ENCODE peak calls at places on chromosomes 1 and 21, in four cellular contexts. L is WTC11, C is K562, S is GM12878. X is an unnamed sample.

GRCh38 chr1:100441651-100442050 is 89.3 kb downstream of the CDC14A start:
- DNase-seq in L (no peak), C (no peak), S (no peak), X (no peak)

GRCh38 chr1:227342075-227342829 is 24.0 kb upstream of the CDC42BPA start:
- DNase-seq in L (no peak), C (no peak), S (no peak), X (no peak)

GRCh38 chr1:153546796-153547559 is 1.4 kb upstream of the S100A4 start:
- DNase-seq in L (no peak), S (no peak), C (no peak), X (no peak)

GRCh38 chr1:66996018-66996682 is 57.8 kb downstream of the SLC35D1 start:
- DNase-seq in L (peak; percentile 63), S (peak; percentile 59), C (peak; percentile 43), X (peak; percentile 46)

GRCh38 chr1:37726746-37727145 is 34.4 kb downstream of the CDCA8 start:
- DNase-seq in S (no peak), C (no peak), L (no peak), X (no peak)

GRCh38 chr1:167056529-167057296 is 33.5 kb downstream of the GPA33 start:
- DNase-seq in C (no peak), S (no peak), L (no peak), X (no peak)

GRCh38 chr21:15076730-15077129 is 11.9 kb upstream of the NRIP1 start:
- DNase-seq in S (no peak), C (no peak), L (no peak), X (no peak)

GRCh38 chr1:211735208-211736170 is 60.1 kb upstream of the NEK2 start:
- DNase-seq in C (peak; percentile 66), L (no peak), S (no peak), X (peak; percentile 17)

GRCh38 chr1:143691400-143691891 is 280.3 kb downstream of the FAM72C start:
- DNase-seq in L (no peak), S (no peak), C (peak; percentile 22), X (peak; percentile 3)

GRCh38 chr21:17451364-17451869 is 61.4 kb upstream of the CXADR start:
- DNase-seq in C (no peak), S (no peak), L (no peak), X (peak; percentile 28)

GRCh38 chr1:200886590-200886989 is 8.1 kb upstream of the INAVA start:
- DNase-seq in L (no peak), S (no peak), C (no peak), X (no peak)

GRCh38 chr1:232322162-232322734 is 307.7 kb downstream of the SIPA1L2 start:
- DNase-seq in L (no peak), S (no peak), C (no peak), X (no peak)

GRCh38 chr1:41920658-41921057 is 1.9 kb upstream of the HIVEP3 start:
- DNase-seq in L (no peak), S (no peak), C (no peak), X (no peak)

GRCh38 chr1:156368157-156368658 is 803 bp upstream of the RHBG start:
- DNase-seq in L (no peak), C (no peak), S (no peak), X (peak; percentile 67)

GRCh38 chr1:205938682-205939081 is 4.6 kb downstream of the SLC26A9 start:
- DNase-seq in C (no peak), L (no peak), S (no peak), X (no peak)

GRCh38 chr1:27357281-27358037 is 9.3 kb downstream of the MAP3K6 start:
- DNase-seq in S (no peak), L (peak; percentile 87), C (peak; percentile 94), X (peak; percentile 43)

GRCh38 chr1:31694910-31695300 is 8.9 kb downstream of the COL16A1 start:
- DNase-seq in C (no peak), S (no peak), L (no peak), X (no peak)

GRCh38 chr1:72557446-72558049 is 275.2 kb upstream of the NEGR1 start:
- DNase-seq in S (no peak), C (no peak), L (peak; percentile 40), X (no peak)

GRCh38 chr1:34101151-34101550 is 63.9 kb downstream of the CSMD2 start:
- DNase-seq in S (no peak), L (no peak), C (no peak), X (no peak)

GRCh38 chr21:14215971-14216621 is at the start of gene RBM11:
- DNase-seq in S (no peak), L (peak; percentile 86), C (peak; percentile 87), X (peak; percentile 5)

GRCh38 chr1:41333146-41333784 is 28.0 kb upstream of the FOXO6 start:
- DNase-seq in C (peak; percentile 64), S (no peak), L (no peak), X (peak; percentile 16)

GRCh38 chr1:21175670-21176581 is 771 bp downstream of the EIF4G3 start:
- DNase-seq in C (peak; percentile 59), L (peak; percentile 35), S (no peak), X (no peak)

GRCh38 chr1:114510235-114511047 is 562 bp downstream of the TRIM33 start:
- DNase-seq in C (peak; percentile 89), S (no peak), L (peak; percentile 50), X (no peak)

GRCh38 chr1:83508485-83509151 is 490.3 kb downstream of the TTLL7 start:
- DNase-seq in S (peak; percentile 78), C (no peak), L (no peak), X (no peak)

GRCh38 chr1:111920221-111921024 is 69.0 kb downstream of the KCND3 start:
- DNase-seq in C (no peak), L (no peak), S (no peak), X (no peak)

GRCh38 chr21:46667735-46668380 is 32.4 kb downstream of the PRMT2 start:
- DNase-seq in S (no peak), C (no peak), L (peak; percentile 57), X (peak; percentile 14)
- TF ChIP-seq ETV6 in S (no peak), C (no peak), L (no peak), X (no peak)

GRCh38 chr1:161365207-161365606 is 2.5 kb downstream of the CFAP126 start:
- DNase-seq in S (no peak), L (no peak), C (no peak), X (no peak)
- TF ChIP-seq ETV6 in S (no peak), L (no peak), C (no peak), X (no peak)

GRCh38 chr1:82465024-82465423 is 664.3 kb downstream of the ADGRL2 start:
- DNase-seq in S (no peak), L (no peak), C (no peak), X (no peak)

GRCh38 chr1:82466894-82467293 is 666.2 kb downstream of the ADGRL2 start:
- DNase-seq in S (no peak), L (no peak), C (no peak), X (no peak)

GRCh38 chr1:82464362-82464931 is 663.7 kb downstream of the ADGRL2 start:
- DNase-seq in S (no peak), C (no peak), L (no peak), X (no peak)
- TF ChIP-seq ETV6 in S (no peak), C (no peak), L (no peak), X (no peak)

GRCh38 chr1:234627009-234627950 is 17.3 kb upstream of the IRF2BP2 start:
- DNase-seq in L (no peak), C (no peak), S (no peak), X (peak; percentile 75)

GRCh38 chr1:234629026-234629425 is 19.0 kb upstream of the IRF2BP2 start:
- DNase-seq in C (no peak), L (no peak), S (no peak), X (no peak)

GRCh38 chr1:234626391-234626790 is 16.4 kb upstream of the IRF2BP2 start:
- DNase-seq in L (no peak), S (no peak), C (no peak), X (no peak)

GRCh38 chr1:234624718-234625117 is 14.7 kb upstream of the IRF2BP2 start:
- DNase-seq in C (no peak), S (no peak), L (no peak), X (no peak)

GRCh38 chr1:234628099-234628498 is 18.1 kb upstream of the IRF2BP2 start:
- DNase-seq in L (no peak), S (no peak), C (no peak), X (no peak)
- TF ChIP-seq ETV6 in L (no peak), S (no peak), C (no peak), X (no peak)

GRCh38 chr21:39086547-39086946 is 96.7 kb downstream of the PSMG1 start:
- DNase-seq in L (no peak), S (no peak), C (no peak), X (no peak)

GRCh38 chr21:39084979-39085729 is 98.1 kb downstream of the PSMG1 start:
- DNase-seq in L (no peak), C (no peak), S (no peak), X (peak; percentile 73)

GRCh38 chr21:39084073-39084472 is 99.2 kb downstream of the PSMG1 start:
- DNase-seq in C (no peak), S (no peak), L (no peak), X (no peak)

GRCh38 chr21:39087238-39087975 is 95.8 kb downstream of the PSMG1 start:
- DNase-seq in L (no peak), C (no peak), S (no peak), X (no peak)

GRCh38 chr21:39085843-39086415 is 97.3 kb downstream of the PSMG1 start:
- DNase-seq in L (no peak), C (no peak), S (no peak), X (no peak)
- TF ChIP-seq ETV6 in L (no peak), C (no peak), S (no peak), X (no peak)

DNA sequence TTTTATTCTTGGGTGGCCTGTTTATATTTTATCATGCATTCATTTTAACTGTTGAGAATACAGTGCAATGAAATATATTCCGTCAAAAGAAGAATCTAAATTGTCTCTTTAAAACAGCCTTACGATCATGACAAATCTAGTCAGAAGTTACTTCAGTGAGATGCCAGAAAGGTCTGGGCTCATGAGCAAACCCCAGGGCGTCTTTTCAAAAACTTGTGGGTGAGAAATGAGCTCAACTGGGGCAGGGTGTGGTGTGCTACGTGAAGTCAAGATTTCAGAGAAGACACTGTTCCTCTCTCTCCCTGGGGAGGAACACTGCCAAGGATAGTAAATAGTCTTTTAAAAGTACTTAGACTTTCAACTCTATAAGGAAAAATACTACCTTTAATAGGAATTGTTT is 13.4 kb upstream of the UAP1 start:
- DNase-seq in C (no peak), L (no peak), S (no peak), X (no peak)
- TF ChIP-seq ETV6 in C (no peak), L (no peak), S (no peak), X (no peak)

DNA sequence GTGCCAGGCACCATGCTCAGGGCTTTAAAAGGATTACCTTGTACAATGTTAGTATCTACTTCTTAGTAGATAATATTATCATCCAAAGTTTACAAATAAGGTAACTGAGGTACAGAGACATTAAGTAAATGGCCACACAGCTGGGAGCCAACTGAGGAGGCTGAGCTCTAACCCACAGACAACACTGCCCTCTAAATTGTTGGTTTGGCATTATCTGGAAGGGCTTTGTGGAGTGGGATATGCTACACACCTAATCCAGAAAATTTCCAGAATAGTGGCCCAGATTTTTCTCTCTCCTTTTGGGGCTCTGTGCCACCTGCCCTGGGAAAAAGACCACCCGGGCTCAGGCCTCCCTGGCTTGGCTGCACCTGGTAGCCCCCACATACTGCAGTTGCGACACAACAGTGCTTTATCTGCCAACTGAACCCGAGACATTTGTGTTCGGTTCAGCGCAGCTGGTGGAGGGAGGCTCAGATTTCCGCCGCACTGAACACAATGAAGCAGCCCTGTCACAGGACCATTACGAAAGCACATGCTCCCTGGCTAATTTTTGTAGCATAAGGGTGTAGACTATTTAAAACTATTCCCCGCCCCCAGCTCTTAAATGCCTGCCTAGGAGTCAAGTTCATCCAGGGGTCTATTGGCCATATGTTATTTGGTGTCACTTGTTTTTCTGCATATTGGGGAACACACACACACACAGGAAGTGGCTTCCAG is 92.2 kb upstream of the ESRRG start:
- DNase-seq in C (no peak), S (no peak), L (no peak), X (no peak)
- TF ChIP-seq ETV6 in C (no peak), S (no peak), L (no peak), X (no peak)